ENCODE peak calls at places on chromosomes 4 and X, in ten cellular contexts. D is epithelial cell of proximal tubule, H is stomach, P is HFF-Myc, R is ascending aorta, W is A549, S is cardiac fibroblast, F is suprapubic skin, I is GM12865, M is type B pancreatic cell. Y is an unnamed sample.

GRCh38 chr4:140049924-140050681 is 103.9 kb downstream of the MAML3 start:
- DNase-seq in D (no peak), H (no peak), P (no peak), R (no peak), W (peak), S (peak), F (no peak), I (peak), M (no peak), Y (no peak)

GRCh38 chr4:69224891-69225290 is 10.3 kb upstream of the UGT2B11 start:
- DNase-seq in D (no peak), H (no peak), P (no peak), R (no peak), W (no peak), S (no peak), F (no peak), I (no peak), M (no peak), Y (no peak)

GRCh38 chr4:141350122-141350904 is 129.6 kb downstream of the ZNF330 start:
- DNase-seq in D (peak), H (peak), P (peak), R (peak), W (peak), S (peak), F (no peak), I (no peak), M (no peak), Y (no peak)

GRCh38 chr4:143399113-143399949 is 62.7 kb downstream of the GAB1 start:
- DNase-seq in D (no peak), H (no peak), P (no peak), R (no peak), W (peak), S (peak), F (no peak), I (peak), M (no peak), Y (no peak)

GRCh38 chr4:31045724-31046318 is 325.7 kb downstream of the PCDH7 start:
- DNase-seq in D (no peak), H (peak), P (no peak), R (no peak), W (peak), S (peak), F (no peak), I (peak), M (no peak), Y (no peak)

GRCh38 chrX:13131511-13132137 is 87.2 kb upstream of the FAM9C start:
- DNase-seq in D (no peak), H (no peak), P (no peak), R (no peak), W (no peak), S (peak), F (no peak), I (peak), M (no peak), Y (no peak)

GRCh38 chr4:10205223-10205622 is 88.6 kb upstream of the WDR1 start:
- DNase-seq in D (no peak), H (no peak), P (no peak), R (no peak), W (no peak), S (peak), F (no peak), I (no peak), M (no peak), Y (no peak)

GRCh38 chr4:75834095-75834771 is 68.0 kb downstream of the PPEF2 start:
- DNase-seq in D (no peak), H (no peak), P (no peak), R (no peak), W (no peak), S (no peak), F (no peak), I (no peak), M (no peak), Y (no peak)

GRCh38 chrX:11190745-11191510 is 79.8 kb downstream of the HCCS start:
- DNase-seq in D (no peak), H (peak), P (no peak), R (no peak), W (no peak), S (no peak), F (no peak), I (no peak), M (no peak), Y (no peak)

GRCh38 chrX:120350458-120351138 is 11.3 kb upstream of the ATP1B4 start:
- DNase-seq in D (no peak), H (no peak), P (no peak), R (no peak), W (no peak), S (no peak), F (no peak), I (no peak), M (no peak), Y (no peak)

GRCh38 chrX:39652336-39652735 is 445.4 kb downstream of the BCOR start:
- DNase-seq in D (no peak), H (no peak), P (no peak), R (no peak), W (peak), S (peak), F (no peak), I (peak), M (no peak), Y (no peak)
- TF ChIP-seq CTCF in D (peak), H (no peak), P (peak), R (peak), W (peak), S (peak), F (peak), I (peak), M (peak), Y (peak)

DNA sequence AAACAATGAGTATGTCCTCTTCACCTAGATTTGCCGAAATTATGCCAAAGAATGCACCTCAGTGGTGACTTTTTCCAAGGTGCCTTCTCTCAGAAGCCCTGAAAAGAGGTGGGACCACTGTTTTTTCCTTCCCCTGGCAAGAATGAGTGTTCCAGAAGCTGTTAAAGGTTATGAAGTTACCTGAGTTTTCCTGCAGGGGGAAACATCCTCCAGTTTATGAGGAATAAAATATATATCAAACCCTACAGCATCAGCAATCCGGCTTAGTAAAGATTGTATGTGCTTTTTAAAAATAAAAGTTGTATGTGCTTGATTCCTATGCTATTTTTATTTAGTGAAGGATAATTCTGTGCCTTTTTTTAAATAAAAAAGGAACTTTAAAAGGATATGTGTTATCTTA is 73.3 kb downstream of the RBM46 start:
- DNase-seq in D (no peak), H (no peak), P (no peak), R (no peak), W (peak), S (peak), F (no peak), I (no peak), M (no peak), Y (no peak)
- TF ChIP-seq CTCF in D (peak), H (no peak), P (peak), R (no peak), W (peak), S (peak), F (no peak), I (no peak), M (peak), Y (peak)

DNA sequence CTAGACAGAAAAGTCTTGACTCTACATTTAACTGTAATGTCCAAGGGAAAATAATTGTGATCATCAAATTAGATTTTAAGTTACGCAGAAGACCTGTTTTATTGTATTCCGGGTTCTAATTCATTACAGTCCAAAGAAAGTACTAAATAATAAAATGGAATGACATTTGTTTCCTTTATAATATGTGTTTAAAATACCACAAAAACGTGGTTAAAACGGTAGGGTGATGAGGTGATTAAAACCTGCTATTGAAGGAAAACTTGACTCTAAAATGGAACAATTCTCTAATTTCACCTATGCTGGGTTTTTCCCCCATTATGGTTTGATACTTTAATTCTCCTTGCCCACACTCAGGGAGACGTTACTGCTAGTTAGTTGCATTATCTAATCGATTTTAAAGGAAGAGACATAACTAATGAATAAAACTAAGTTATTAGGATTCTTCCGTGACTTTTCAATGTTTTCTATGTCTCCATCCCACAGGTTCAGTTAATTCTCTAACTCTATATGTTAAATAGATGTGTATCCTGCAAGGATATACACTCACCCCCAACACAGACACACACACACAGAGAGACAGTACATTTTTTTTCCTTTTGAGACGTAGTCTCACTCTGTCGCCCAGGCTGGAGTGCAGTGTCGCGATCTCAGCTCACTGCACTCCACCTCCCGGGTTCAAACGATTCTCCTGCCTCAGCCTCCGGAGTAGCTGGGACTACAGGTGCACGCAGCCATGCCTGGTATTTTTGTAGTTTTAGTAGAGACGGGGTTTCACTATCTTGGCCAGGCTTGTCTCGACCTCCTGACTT is 80.8 kb downstream of the GK start:
- DNase-seq in D (no peak), H (no peak), P (no peak), R (no peak), W (no peak), S (no peak), F (no peak), I (no peak), M (no peak), Y (no peak)
- TF ChIP-seq CTCF in D (no peak), H (no peak), P (no peak), R (no peak), W (no peak), S (no peak), F (no peak), I (no peak), M (no peak), Y (no peak)

GRCh38 chr4:145891958-145892357 is 46.7 kb downstream of the ZNF827 start:
- DNase-seq in D (no peak), H (no peak), P (no peak), R (no peak), W (no peak), S (no peak), F (no peak), I (no peak), M (no peak), Y (no peak)
- TF ChIP-seq CTCF in D (no peak), H (no peak), P (no peak), R (no peak), W (no peak), S (no peak), F (no peak), I (no peak), M (no peak), Y (no peak)

Y was measured in osteocyte.